ENCODE peak calls at places on chromosomes 6 and 20, in nine cellular contexts. Q, B, F, O, C, N, U, Z and G are unnamed samples.

GRCh38 chr6:76706566-76706965 is 634.1 kb upstream of the IMPG1 start:
- DNase-seq in Z (no peak), C (no peak), F (no peak), N (no peak), Q (no peak), B (no peak), U (no peak), O (no peak), G (no peak)

GRCh38 chr6:84777888-84778287 is 13.5 kb upstream of the TBX18 start:
- DNase-seq in U (peak), Z (no peak), O (no peak), Q (no peak), F (no peak), N (no peak), B (no peak), C (no peak), G (no peak)

GRCh38 chr20:38973546-38974120 is 11.5 kb downstream of the DHX35 start:
- DNase-seq in U (peak), F (no peak), C (no peak), N (no peak), Z (no peak), Q (no peak), B (no peak), O (no peak), G (no peak)

GRCh38 chr6:31851485-31851832 is 11.2 kb downstream of the NEU1 start:
- DNase-seq in F (no peak), O (no peak), Z (no peak), U (no peak), C (no peak), N (no peak), B (no peak), Q (no peak), G (no peak)

GRCh38 chr6:125679651-125680050 is 69.8 kb upstream of the HEY2 start:
- DNase-seq in N (no peak), F (no peak), Z (no peak), U (no peak), Q (no peak), C (no peak), B (no peak), O (no peak), G (no peak)

GRCh38 chr20:60921021-60921622 is 330.9 kb upstream of the CDH4 start:
- DNase-seq in B (no peak), Q (no peak), N (no peak), F (no peak), Z (peak), C (peak), O (no peak), U (peak), G (peak)

GRCh38 chr6:168193816-168194701 is 115.0 kb upstream of the FRMD1 start:
- DNase-seq in U (no peak), N (no peak), Q (no peak), F (no peak), B (no peak), C (no peak), Z (peak), O (no peak), G (no peak)

GRCh38 chr20:10221022-10221421 is 2.4 kb downstream of the SNAP25 start:
- DNase-seq in C (no peak), F (no peak), O (no peak), Q (no peak), B (no peak), U (no peak), Z (no peak), N (no peak), G (no peak)

GRCh38 chr6:34484899-34485298 is 19.0 kb downstream of the PACSIN1 start:
- DNase-seq in U (no peak), Q (no peak), C (no peak), B (no peak), N (peak), Z (peak), O (no peak), F (peak), G (no peak)

GRCh38 chr6:106178900-106179299 is 92.8 kb downstream of the PRDM1 start:
- DNase-seq in O (no peak), N (no peak), B (no peak), U (no peak), Q (no peak), C (no peak), Z (no peak), F (no peak), G (no peak)

GRCh38 chr20:11267131-11267761 is 593.4 kb upstream of the JAG1 start:
- DNase-seq in O (no peak), Q (peak), N (peak), U (peak), Z (no peak), F (peak), C (no peak), B (no peak), G (no peak)

GRCh38 chr6:159875194-159875593 is 15.6 kb upstream of the MAS1 start:
- DNase-seq in O (no peak), Z (no peak), B (no peak), Q (no peak), N (no peak), F (no peak), C (no peak), U (no peak), G (no peak)

GRCh38 chr6:22830463-22830862 is 261.1 kb downstream of the HDGFL1 start:
- DNase-seq in U (no peak), F (no peak), B (no peak), N (no peak), Z (no peak), O (no peak), Q (no peak), C (no peak), G (no peak)

GRCh38 chr6:141403827-141404226 is 728.9 kb upstream of the GJE1 start:
- DNase-seq in C (no peak), O (no peak), Q (no peak), Z (no peak), N (no peak), B (no peak), U (peak), F (no peak), G (no peak)

GRCh38 chr20:50189681-50190250 is 864 bp upstream of the CEBPB start:
- DNase-seq in Q (peak), B (no peak), Z (peak), C (no peak), U (no peak), F (no peak), O (no peak), N (no peak), G (peak)

GRCh38 chr6:42380208-42380979 is 71.3 kb downstream of the TRERF1 start:
- DNase-seq in Q (no peak), Z (no peak), C (no peak), B (no peak), U (no peak), N (no peak), O (no peak), F (no peak), G (no peak)

GRCh38 chr6:47146426-47147174 is 104.5 kb upstream of the ADGRF1 start:
- DNase-seq in F (no peak), Z (no peak), O (no peak), U (peak), B (no peak), Q (no peak), N (no peak), C (no peak), G (no peak)

GRCh38 chr6:37766717-37767116 is 52.8 kb upstream of the ZFAND3 start:
- DNase-seq in Q (no peak), O (no peak), C (no peak), U (no peak), N (no peak), F (no peak), B (no peak), Z (no peak), G (no peak)
- TF ChIP-seq CTCF in Q (no peak), O (no peak), C (no peak), U (no peak), N (no peak), F (no peak), B (no peak), Z (no peak), G (no peak)

GRCh38 chr20:35568645-35569044 is 26.8 kb downstream of the ERGIC3 start:
- DNase-seq in Z (peak), N (peak), O (no peak), C (no peak), B (no peak), Q (peak), F (no peak), U (no peak), G (no peak)
- TF ChIP-seq CTCF in Z (peak), N (peak), O (no peak), C (peak), B (no peak), Q (no peak), F (peak), U (peak), G (peak)

DNA sequence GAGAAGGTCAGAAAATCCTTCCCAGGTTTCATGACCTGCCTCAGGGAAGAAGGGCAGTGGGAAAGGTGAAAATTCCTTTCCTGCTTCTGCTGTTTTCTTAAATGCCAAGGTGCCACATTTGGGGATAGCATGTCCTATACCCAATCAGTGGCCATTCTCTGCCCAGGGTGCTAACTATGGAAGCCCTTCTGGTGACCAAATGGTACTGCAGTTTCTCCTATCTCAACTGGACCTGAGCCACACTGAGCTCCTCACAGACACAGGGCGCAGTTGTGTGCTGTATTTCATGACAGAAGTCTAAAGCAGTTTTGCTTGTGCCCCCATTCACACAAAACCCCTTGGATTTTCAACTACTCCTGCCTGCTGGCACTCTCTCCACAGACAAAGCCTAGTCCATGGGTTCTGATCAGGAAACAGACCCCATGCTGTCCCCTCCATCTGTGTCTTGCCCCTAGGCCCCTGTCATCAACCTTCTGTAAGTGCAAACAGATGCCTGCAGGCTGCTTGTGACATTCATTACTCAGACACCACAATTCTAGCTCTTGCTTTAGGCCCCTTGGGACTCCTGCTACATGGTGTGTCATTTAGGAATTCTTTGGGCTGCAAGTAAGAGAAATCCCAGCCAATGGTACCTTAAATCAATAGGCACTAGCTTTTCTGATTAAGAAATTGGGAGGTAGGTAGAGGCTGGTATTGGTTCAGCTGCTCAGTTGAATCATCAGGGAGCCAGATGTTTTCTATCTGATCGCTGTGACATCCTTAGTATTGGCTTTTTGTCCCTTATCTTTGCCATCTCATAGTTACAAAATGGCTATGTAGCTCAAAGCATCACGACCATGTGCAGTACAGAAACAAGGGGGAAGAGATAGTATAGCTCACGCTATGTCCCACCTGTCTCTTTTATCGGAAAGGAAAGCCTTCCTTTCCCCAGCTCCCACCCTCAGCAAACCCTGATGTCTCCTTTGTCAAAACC is 147.8 kb downstream of the CD83 start:
- DNase-seq in C (no peak), U (no peak), O (no peak), N (no peak), Q (no peak), B (no peak), F (no peak), Z (no peak), G (no peak)
- TF ChIP-seq CTCF in C (no peak), U (no peak), O (no peak), N (no peak), Q (no peak), B (no peak), F (no peak), Z (no peak), G (peak)

GRCh38 chr6:10759312-10759839 is 11.8 kb downstream of the TMEM14B start:
- DNase-seq in C (no peak), B (no peak), U (peak), O (no peak), N (peak), F (peak), Z (no peak), Q (no peak), G (no peak)
- TF ChIP-seq CTCF in C (peak), B (no peak), U (peak), O (peak), N (no peak), F (peak), Z (peak), Q (no peak), G (peak)

DNA sequence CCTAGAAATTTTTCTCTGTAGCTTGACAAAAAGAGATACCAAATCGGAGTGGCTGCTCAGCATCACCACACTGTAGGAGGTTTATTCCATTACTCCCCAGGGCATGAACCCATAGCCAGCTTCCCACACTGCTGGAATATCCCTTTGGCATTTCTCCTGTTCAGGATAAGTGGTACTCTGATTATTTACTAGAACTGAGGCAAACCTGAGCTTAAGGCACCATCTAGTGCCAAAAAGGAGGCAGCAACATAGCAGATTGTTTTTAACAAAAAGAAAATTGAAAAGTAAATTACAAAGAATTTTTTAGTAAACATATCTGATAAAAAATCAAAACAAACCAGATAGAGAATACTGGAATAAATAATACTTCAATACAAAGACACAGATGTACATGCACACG is 181.7 kb downstream of the WDR27 start:
- DNase-seq in Q (no peak), B (no peak), O (no peak), C (no peak), N (no peak), Z (no peak), F (no peak), U (peak), G (no peak)
- TF ChIP-seq CTCF in Q (no peak), B (no peak), O (peak), C (peak), N (peak), Z (peak), F (peak), U (peak), G (peak)